ENCODE peak calls at places on chromosomes 16 and 17, in eight cellular contexts. I, W, Q, S, E, A, P and D are unnamed samples.
A peak's percentile ranks its signal among the peaks of the same experiment; 100 is the strongest.

GRCh38 chr17:1087381-1088241 is 90.7 kb downstream of the TIMM22 start:
- DNase-seq in I (peak; percentile 95), W (peak; percentile 87), Q (peak; percentile 82), S (peak; percentile 77), E (no peak), A (no peak), P (peak; percentile 93), D (peak; percentile 27)

GRCh38 chr17:17822189-17822978 is 14.4 kb downstream of the SREBF1 start:
- DNase-seq in I (no peak), W (no peak), Q (peak; percentile 84), S (no peak), E (no peak), A (no peak), P (peak; percentile 91), D (peak; percentile 87)

GRCh38 chr16:12998376-12999085 is 97.1 kb downstream of the SHISA9 start:
- DNase-seq in I (no peak), W (no peak), Q (no peak), S (no peak), E (no peak), A (no peak), P (no peak), D (no peak)

GRCh38 chr16:10619271-10619849 is 39.0 kb upstream of the EMP2 start:
- DNase-seq in I (peak; percentile 86), W (peak; percentile 85), Q (peak; percentile 74), S (peak; percentile 45), E (no peak), A (no peak), P (no peak), D (no peak)

GRCh38 chr16:69190598-69190997 is 3.6 kb downstream of the SNTB2 start:
- DNase-seq in I (no peak), W (no peak), Q (no peak), S (no peak), E (no peak), A (no peak), P (no peak), D (no peak)

GRCh38 chr17:12256380-12256995 is 235.8 kb downstream of the MAP2K4 start:
- DNase-seq in I (no peak), W (no peak), Q (no peak), S (peak; percentile 16), E (no peak), A (no peak), P (no peak), D (no peak)

GRCh38 chr16:23753908-23754593 is 775 bp upstream of the CHP2 start:
- DNase-seq in I (peak; percentile 70), W (no peak), Q (no peak), S (no peak), E (no peak), A (no peak), P (no peak), D (no peak)

GRCh38 chr17:40415390-40415789 is 2.3 kb downstream of the TOP2A start:
- DNase-seq in I (no peak), W (no peak), Q (no peak), S (peak; percentile 33), E (no peak), A (no peak), P (no peak), D (no peak)

GRCh38 chr17:31152271-31152670 is 57.5 kb downstream of the NF1 start:
- DNase-seq in I (no peak), W (no peak), Q (no peak), S (no peak), E (no peak), A (no peak), P (no peak), D (no peak)

GRCh38 chr16:19008245-19008644 is 24.5 kb downstream of the TMC7 start:
- DNase-seq in I (no peak), W (no peak), Q (no peak), S (peak; percentile 94), E (no peak), A (no peak), P (no peak), D (no peak)

GRCh38 chr17:72700226-72700625 is 392.3 kb downstream of the SLC39A11 start:
- DNase-seq in I (no peak), W (no peak), Q (no peak), S (no peak), E (no peak), A (no peak), P (no peak), D (no peak)

GRCh38 chr16:8868272-8869211 is at the start of gene CARHSP1:
- DNase-seq in I (peak; percentile 97), W (peak; percentile 93), Q (peak; percentile 92), S (peak; percentile 88), E (peak; percentile 57), A (peak; percentile 65), P (peak; percentile 92), D (peak; percentile 87)

GRCh38 chr16:67415872-67416793 is at the start of gene ZDHHC1:
- DNase-seq in I (peak; percentile 92), W (peak; percentile 93), Q (peak; percentile 88), S (peak; percentile 53), E (no peak), A (peak; percentile 47), P (peak; percentile 81), D (peak; percentile 78)

GRCh38 chr17:81423698-81424071 is 28.4 kb downstream of the BAHCC1 start:
- DNase-seq in I (no peak), W (no peak), Q (no peak), S (no peak), E (no peak), A (no peak), P (no peak), D (no peak)

GRCh38 chr17:79760197-79760906 is 17.6 kb upstream of the CBX2 start:
- DNase-seq in I (no peak), W (peak; percentile 45), Q (peak; percentile 28), S (no peak), E (no peak), A (no peak), P (no peak), D (no peak)

GRCh38 chr16:78072275-78072674 is 27.2 kb upstream of the WWOX start:
- DNase-seq in I (peak; percentile 76), W (no peak), Q (no peak), S (no peak), E (no peak), A (no peak), P (no peak), D (no peak)

GRCh38 chr17:37672545-37673078 is 29.4 kb upstream of the DDX52 start:
- DNase-seq in I (peak; percentile 45), W (no peak), Q (no peak), S (no peak), E (no peak), A (no peak), P (no peak), D (no peak)

GRCh38 chr16:4338125-4338582 is 13.0 kb downstream of the PAM16 start:
- DNase-seq in I (no peak), W (no peak), Q (no peak), S (no peak), E (no peak), A (no peak), P (no peak), D (no peak)
- H3K27ac ChIP-seq in I (peak overlapping the region; percentile 24), W (peak overlapping the region; percentile 72), Q (no peak overlapping the region), S (no peak overlapping the region), E (no peak overlapping the region), A (no peak overlapping the region), P (no peak overlapping the region), D (no peak overlapping the region)

GRCh38 chr16:46975165-46975564 is 1.7 kb upstream of the DNAJA2 start:
- DNase-seq in I (no peak), W (no peak), Q (no peak), S (no peak), E (no peak), A (no peak), P (no peak), D (no peak)

GRCh38 chr16:46975908-46976470 is 2.5 kb upstream of the DNAJA2 start:
- DNase-seq in I (no peak), W (no peak), Q (no peak), S (no peak), E (no peak), A (no peak), P (no peak), D (no peak)

GRCh38 chr16:46974352-46974751 is 878 bp upstream of the DNAJA2 start:
- DNase-seq in I (peak; percentile 53), W (no peak), Q (no peak), S (no peak), E (no peak), A (no peak), P (no peak), D (no peak)

GRCh38 chr16:46973457-46974324 is at the start of gene DNAJA2:
- DNase-seq in I (peak; percentile 96), W (peak; percentile 97), Q (peak; percentile 97), S (peak; percentile 85), E (peak; percentile 50), A (peak; percentile 95), P (peak; percentile 95), D (peak; percentile 85)

DNA sequence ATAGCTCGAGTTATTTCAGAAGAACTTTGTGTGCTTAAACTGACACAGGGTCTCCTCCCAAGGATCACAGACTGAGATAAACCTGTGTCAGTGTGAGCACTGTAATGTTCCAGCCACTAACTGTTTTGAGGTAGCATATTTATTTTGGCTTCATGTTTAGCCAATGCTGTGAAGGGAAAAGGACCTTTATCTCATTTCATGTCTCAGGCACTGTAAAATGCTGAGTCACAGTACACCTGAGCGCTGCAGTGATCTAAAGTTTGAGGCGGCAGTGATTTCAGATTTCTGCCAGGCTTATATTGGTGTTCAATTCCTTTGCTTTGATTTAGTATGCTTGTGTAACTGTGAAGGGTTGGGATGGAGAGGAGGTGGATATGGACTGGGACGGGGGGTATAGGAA is 3.1 kb upstream of the DNAJA2 start:
- DNase-seq in I (no peak), W (no peak), Q (no peak), S (no peak), E (no peak), A (no peak), P (no peak), D (no peak)
- H3K27ac ChIP-seq in I (no peak overlapping the region), W (no peak overlapping the region), Q (no peak overlapping the region), S (no peak overlapping the region), E (no peak overlapping the region), A (no peak overlapping the region), P (no peak overlapping the region), D (no peak overlapping the region)

DNA sequence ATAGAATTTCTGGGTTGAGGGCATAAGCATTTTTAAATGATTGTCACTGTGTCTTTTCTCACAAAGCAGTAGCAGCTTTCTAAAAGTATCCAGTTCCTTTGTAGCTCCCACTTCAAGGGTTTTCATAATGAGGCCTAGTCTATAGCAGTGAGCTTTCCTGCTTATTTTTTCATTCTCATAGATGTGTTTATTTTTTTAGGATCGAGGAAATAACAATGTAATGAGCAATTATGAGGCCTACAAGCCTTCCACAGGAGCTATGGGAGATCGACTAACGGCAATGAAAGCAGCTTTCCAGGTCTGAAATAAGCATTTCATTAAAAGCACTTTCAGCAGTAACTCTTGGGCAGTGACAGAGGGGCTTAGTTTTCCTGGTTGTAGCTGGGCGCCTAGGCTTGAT is 10.6 kb upstream of the PSMC5 start:
- DNase-seq in I (no peak), W (no peak), Q (no peak), S (no peak), E (no peak), A (no peak), P (no peak), D (no peak)
- H3K27ac ChIP-seq in I (no peak overlapping the region), W (no peak overlapping the region), Q (no peak overlapping the region), S (no peak overlapping the region), E (no peak overlapping the region), A (no peak overlapping the region), P (no peak overlapping the region), D (no peak overlapping the region)

DNA sequence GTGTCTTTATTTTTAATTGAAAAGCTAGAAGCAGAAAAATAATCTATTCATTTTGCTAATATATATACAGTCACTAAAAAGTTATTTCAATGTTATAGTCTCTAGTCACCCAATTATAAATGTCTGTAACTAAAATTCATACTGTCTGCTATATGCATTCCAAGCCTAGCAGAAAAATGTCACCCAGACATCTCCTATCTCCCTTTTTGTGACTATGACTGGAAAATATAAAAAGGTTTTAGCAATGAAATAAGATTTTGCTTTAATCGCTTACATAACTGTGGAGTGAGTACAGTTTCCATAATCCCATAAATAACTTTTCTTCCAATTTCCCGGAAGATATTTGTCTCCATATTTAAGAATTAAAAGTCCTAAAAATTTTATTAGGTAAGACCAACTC is 88.6 kb downstream of the BRIP1 start:
- DNase-seq in I (no peak), W (no peak), Q (no peak), S (no peak), E (no peak), A (no peak), P (no peak), D (no peak)
- H3K27ac ChIP-seq in I (no peak overlapping the region), W (no peak overlapping the region), Q (no peak overlapping the region), S (no peak overlapping the region), E (no peak overlapping the region), A (no peak overlapping the region), P (no peak overlapping the region), D (no peak overlapping the region)